ENCODE peak calls at places on chromosomes 16 and 17, in six cellular contexts. One of them, this sample, is unnamed.

GRCh38 chr16:57479043-57479421 is 7.3 kb downstream of the DOK4 start:
- DNase-seq in stimulated activated effector memory CD8-positive, alpha-beta T cell treated with anti-CD3 and anti-CD28 coated beads, Interleukin-12 subunit alpha, Interleukin-12 subunit beta, amount 100 ng/mL, for 72 hours: no peak
- DNase-seq in mesothelial cell of epicardium: no peak
- DNase-seq in frontal cortex: no peak
- DNase-seq in HEK293T: no peak
- DNase-seq in astrocyte of the spinal cord: no peak
- DNase-seq in this sample: no peak

GRCh38 chr17:30117548-30118155 is 1.0 kb downstream of the NSRP1 start:
- DNase-seq in stimulated activated effector memory CD8-positive, alpha-beta T cell treated with anti-CD3 and anti-CD28 coated beads, Interleukin-12 subunit alpha, Interleukin-12 subunit beta, amount 100 ng/mL, for 72 hours: no peak
- DNase-seq in astrocyte of the spinal cord: no peak
- DNase-seq in mesothelial cell of epicardium: no peak
- DNase-seq in frontal cortex: no peak
- DNase-seq in HEK293T: no peak
- DNase-seq in this sample: no peak

GRCh38 chr17:3754458-3755334 is 31.0 kb downstream of the HASPIN start:
- DNase-seq in astrocyte of the spinal cord: no peak
- DNase-seq in stimulated activated effector memory CD8-positive, alpha-beta T cell treated with anti-CD3 and anti-CD28 coated beads, Interleukin-12 subunit alpha, Interleukin-12 subunit beta, amount 100 ng/mL, for 72 hours: no peak
- DNase-seq in HEK293T: peak
- DNase-seq in frontal cortex: no peak
- DNase-seq in mesothelial cell of epicardium: peak
- DNase-seq in this sample: no peak

GRCh38 chr16:11913425-11914079 is 2.2 kb downstream of the GSPT1 start:
- DNase-seq in stimulated activated effector memory CD8-positive, alpha-beta T cell treated with anti-CD3 and anti-CD28 coated beads, Interleukin-12 subunit alpha, Interleukin-12 subunit beta, amount 100 ng/mL, for 72 hours: no peak
- DNase-seq in frontal cortex: no peak
- DNase-seq in HEK293T: no peak
- DNase-seq in mesothelial cell of epicardium: no peak
- DNase-seq in astrocyte of the spinal cord: no peak
- DNase-seq in this sample: no peak

GRCh38 chr16:69443809-69444611 is 19.6 kb downstream of the CYB5B start:
- DNase-seq in stimulated activated effector memory CD8-positive, alpha-beta T cell treated with anti-CD3 and anti-CD28 coated beads, Interleukin-12 subunit alpha, Interleukin-12 subunit beta, amount 100 ng/mL, for 72 hours: no peak
- DNase-seq in frontal cortex: no peak
- DNase-seq in mesothelial cell of epicardium: no peak
- DNase-seq in HEK293T: no peak
- DNase-seq in astrocyte of the spinal cord: peak
- DNase-seq in this sample: no peak

GRCh38 chr16:1458977-1459341 is 14.6 kb upstream of the CCDC154 start:
- DNase-seq in mesothelial cell of epicardium: no peak
- DNase-seq in HEK293T: no peak
- DNase-seq in astrocyte of the spinal cord: no peak
- DNase-seq in frontal cortex: no peak
- DNase-seq in stimulated activated effector memory CD8-positive, alpha-beta T cell treated with anti-CD3 and anti-CD28 coated beads, Interleukin-12 subunit alpha, Interleukin-12 subunit beta, amount 100 ng/mL, for 72 hours: no peak
- DNase-seq in this sample: no peak

GRCh38 chr17:12549499-12549901 is 116.2 kb upstream of the MYOCD start:
- DNase-seq in astrocyte of the spinal cord: peak
- DNase-seq in HEK293T: no peak
- DNase-seq in stimulated activated effector memory CD8-positive, alpha-beta T cell treated with anti-CD3 and anti-CD28 coated beads, Interleukin-12 subunit alpha, Interleukin-12 subunit beta, amount 100 ng/mL, for 72 hours: no peak
- DNase-seq in frontal cortex: no peak
- DNase-seq in mesothelial cell of epicardium: no peak
- DNase-seq in this sample: no peak

GRCh38 chr17:39239640-39240314 is 14.0 kb upstream of the STAC2 start:
- DNase-seq in mesothelial cell of epicardium: peak
- DNase-seq in HEK293T: peak
- DNase-seq in frontal cortex: no peak
- DNase-seq in stimulated activated effector memory CD8-positive, alpha-beta T cell treated with anti-CD3 and anti-CD28 coated beads, Interleukin-12 subunit alpha, Interleukin-12 subunit beta, amount 100 ng/mL, for 72 hours: peak
- DNase-seq in astrocyte of the spinal cord: no peak
- DNase-seq in this sample: no peak

GRCh38 chr16:84194470-84195200 is 3.7 kb downstream of the ADAD2 start:
- DNase-seq in astrocyte of the spinal cord: no peak
- DNase-seq in stimulated activated effector memory CD8-positive, alpha-beta T cell treated with anti-CD3 and anti-CD28 coated beads, Interleukin-12 subunit alpha, Interleukin-12 subunit beta, amount 100 ng/mL, for 72 hours: no peak
- DNase-seq in HEK293T: no peak
- DNase-seq in mesothelial cell of epicardium: no peak
- DNase-seq in frontal cortex: no peak
- DNase-seq in this sample: no peak

GRCh38 chr17:42720996-42721583 is 23.8 kb downstream of the EZH1 start:
- DNase-seq in stimulated activated effector memory CD8-positive, alpha-beta T cell treated with anti-CD3 and anti-CD28 coated beads, Interleukin-12 subunit alpha, Interleukin-12 subunit beta, amount 100 ng/mL, for 72 hours: no peak
- DNase-seq in mesothelial cell of epicardium: no peak
- DNase-seq in astrocyte of the spinal cord: peak
- DNase-seq in frontal cortex: peak
- DNase-seq in HEK293T: peak
- DNase-seq in this sample: no peak

GRCh38 chr16:13343981-13344380 is 442.6 kb downstream of the SHISA9 start:
- DNase-seq in mesothelial cell of epicardium: no peak
- DNase-seq in HEK293T: no peak
- DNase-seq in astrocyte of the spinal cord: no peak
- DNase-seq in frontal cortex: no peak
- DNase-seq in stimulated activated effector memory CD8-positive, alpha-beta T cell treated with anti-CD3 and anti-CD28 coated beads, Interleukin-12 subunit alpha, Interleukin-12 subunit beta, amount 100 ng/mL, for 72 hours: no peak
- DNase-seq in this sample: no peak

GRCh38 chr17:49203796-49204195 is 6.6 kb downstream of the GNGT2 start:
- DNase-seq in mesothelial cell of epicardium: no peak
- DNase-seq in astrocyte of the spinal cord: no peak
- DNase-seq in HEK293T: no peak
- DNase-seq in frontal cortex: no peak
- DNase-seq in stimulated activated effector memory CD8-positive, alpha-beta T cell treated with anti-CD3 and anti-CD28 coated beads, Interleukin-12 subunit alpha, Interleukin-12 subunit beta, amount 100 ng/mL, for 72 hours: no peak
- DNase-seq in this sample: no peak

GRCh38 chr16:68939921-68940320 is 96.6 kb downstream of the TANGO6 start:
- DNase-seq in stimulated activated effector memory CD8-positive, alpha-beta T cell treated with anti-CD3 and anti-CD28 coated beads, Interleukin-12 subunit alpha, Interleukin-12 subunit beta, amount 100 ng/mL, for 72 hours: no peak
- DNase-seq in mesothelial cell of epicardium: no peak
- DNase-seq in astrocyte of the spinal cord: no peak
- DNase-seq in HEK293T: no peak
- DNase-seq in frontal cortex: no peak
- DNase-seq in this sample: no peak

GRCh38 chr16:30112197-30113030 is 923 bp downstream of the GDPD3 start:
- DNase-seq in mesothelial cell of epicardium: no peak
- DNase-seq in stimulated activated effector memory CD8-positive, alpha-beta T cell treated with anti-CD3 and anti-CD28 coated beads, Interleukin-12 subunit alpha, Interleukin-12 subunit beta, amount 100 ng/mL, for 72 hours: peak
- DNase-seq in frontal cortex: peak
- DNase-seq in HEK293T: peak
- DNase-seq in astrocyte of the spinal cord: peak
- DNase-seq in this sample: no peak

GRCh38 chr17:13995856-13996635 is 73.3 kb upstream of the COX10 start:
- DNase-seq in HEK293T: no peak
- DNase-seq in mesothelial cell of epicardium: no peak
- DNase-seq in stimulated activated effector memory CD8-positive, alpha-beta T cell treated with anti-CD3 and anti-CD28 coated beads, Interleukin-12 subunit alpha, Interleukin-12 subunit beta, amount 100 ng/mL, for 72 hours: no peak
- DNase-seq in astrocyte of the spinal cord: no peak
- DNase-seq in frontal cortex: no peak
- DNase-seq in this sample: no peak

GRCh38 chr16:85365120-85365519 is 248.0 kb upstream of the GSE1 start:
- DNase-seq in mesothelial cell of epicardium: no peak
- DNase-seq in astrocyte of the spinal cord: no peak
- DNase-seq in frontal cortex: no peak
- DNase-seq in HEK293T: no peak
- DNase-seq in stimulated activated effector memory CD8-positive, alpha-beta T cell treated with anti-CD3 and anti-CD28 coated beads, Interleukin-12 subunit alpha, Interleukin-12 subunit beta, amount 100 ng/mL, for 72 hours: no peak
- DNase-seq in this sample: no peak

GRCh38 chr17:63426917-63427308 is 19.2 kb downstream of the CYB561 start:
- DNase-seq in mesothelial cell of epicardium: no peak
- DNase-seq in frontal cortex: no peak
- DNase-seq in stimulated activated effector memory CD8-positive, alpha-beta T cell treated with anti-CD3 and anti-CD28 coated beads, Interleukin-12 subunit alpha, Interleukin-12 subunit beta, amount 100 ng/mL, for 72 hours: no peak
- DNase-seq in HEK293T: no peak
- DNase-seq in astrocyte of the spinal cord: no peak
- DNase-seq in this sample: no peak

GRCh38 chr16:50878966-50879615 is 137.2 kb downstream of the CYLD start:
- DNase-seq in HEK293T: no peak
- DNase-seq in frontal cortex: no peak
- DNase-seq in astrocyte of the spinal cord: no peak
- DNase-seq in stimulated activated effector memory CD8-positive, alpha-beta T cell treated with anti-CD3 and anti-CD28 coated beads, Interleukin-12 subunit alpha, Interleukin-12 subunit beta, amount 100 ng/mL, for 72 hours: peak
- DNase-seq in mesothelial cell of epicardium: no peak
- DNase-seq in this sample: no peak

GRCh38 chr16:6018848-6019489 is 921.4 kb upstream of the EEF2KMT start:
- DNase-seq in frontal cortex: no peak
- DNase-seq in mesothelial cell of epicardium: no peak
- DNase-seq in HEK293T: no peak
- DNase-seq in stimulated activated effector memory CD8-positive, alpha-beta T cell treated with anti-CD3 and anti-CD28 coated beads, Interleukin-12 subunit alpha, Interleukin-12 subunit beta, amount 100 ng/mL, for 72 hours: no peak
- DNase-seq in astrocyte of the spinal cord: no peak
- DNase-seq in this sample: no peak

GRCh38 chr16:22190169-22191088 is 15.6 kb upstream of the EEF2K start:
- DNase-seq in stimulated activated effector memory CD8-positive, alpha-beta T cell treated with anti-CD3 and anti-CD28 coated beads, Interleukin-12 subunit alpha, Interleukin-12 subunit beta, amount 100 ng/mL, for 72 hours: peak
- DNase-seq in mesothelial cell of epicardium: peak
- DNase-seq in HEK293T: peak
- DNase-seq in astrocyte of the spinal cord: peak
- DNase-seq in frontal cortex: peak
- DNase-seq in this sample: peak

GRCh38 chr16:59604331-59604730 is 870.2 kb upstream of the GOT2 start:
- DNase-seq in astrocyte of the spinal cord: no peak
- DNase-seq in stimulated activated effector memory CD8-positive, alpha-beta T cell treated with anti-CD3 and anti-CD28 coated beads, Interleukin-12 subunit alpha, Interleukin-12 subunit beta, amount 100 ng/mL, for 72 hours: no peak
- DNase-seq in mesothelial cell of epicardium: no peak
- DNase-seq in frontal cortex: no peak
- DNase-seq in HEK293T: no peak
- DNase-seq in this sample: no peak

GRCh38 chr17:61127960-61128359 is 271.7 kb upstream of the TBX2 start:
- DNase-seq in frontal cortex: no peak
- DNase-seq in astrocyte of the spinal cord: no peak
- DNase-seq in stimulated activated effector memory CD8-positive, alpha-beta T cell treated with anti-CD3 and anti-CD28 coated beads, Interleukin-12 subunit alpha, Interleukin-12 subunit beta, amount 100 ng/mL, for 72 hours: no peak
- DNase-seq in HEK293T: no peak
- DNase-seq in mesothelial cell of epicardium: no peak
- DNase-seq in this sample: no peak

GRCh38 chr17:18056214-18056613 is 17.0 kb downstream of the GID4 start:
- DNase-seq in HEK293T: no peak
- DNase-seq in astrocyte of the spinal cord: no peak
- DNase-seq in frontal cortex: no peak
- DNase-seq in mesothelial cell of epicardium: no peak
- DNase-seq in stimulated activated effector memory CD8-positive, alpha-beta T cell treated with anti-CD3 and anti-CD28 coated beads, Interleukin-12 subunit alpha, Interleukin-12 subunit beta, amount 100 ng/mL, for 72 hours: no peak
- DNase-seq in this sample: no peak

GRCh38 chr17:31835984-31836383 is 23.1 kb downstream of the COPRS start:
- DNase-seq in mesothelial cell of epicardium: no peak
- DNase-seq in astrocyte of the spinal cord: no peak
- DNase-seq in stimulated activated effector memory CD8-positive, alpha-beta T cell treated with anti-CD3 and anti-CD28 coated beads, Interleukin-12 subunit alpha, Interleukin-12 subunit beta, amount 100 ng/mL, for 72 hours: no peak
- DNase-seq in frontal cortex: no peak
- DNase-seq in HEK293T: no peak
- DNase-seq in this sample: no peak

GRCh38 chr17:39094607-39095308 is 56.7 kb downstream of the PLXDC1 start:
- DNase-seq in frontal cortex: no peak
- DNase-seq in HEK293T: no peak
- DNase-seq in stimulated activated effector memory CD8-positive, alpha-beta T cell treated with anti-CD3 and anti-CD28 coated beads, Interleukin-12 subunit alpha, Interleukin-12 subunit beta, amount 100 ng/mL, for 72 hours: peak
- DNase-seq in astrocyte of the spinal cord: no peak
- DNase-seq in mesothelial cell of epicardium: no peak
- DNase-seq in this sample: no peak

GRCh38 chr17:34780438-34780837 is 180.8 kb downstream of the CCT6B start:
- DNase-seq in HEK293T: no peak
- DNase-seq in mesothelial cell of epicardium: no peak
- DNase-seq in stimulated activated effector memory CD8-positive, alpha-beta T cell treated with anti-CD3 and anti-CD28 coated beads, Interleukin-12 subunit alpha, Interleukin-12 subunit beta, amount 100 ng/mL, for 72 hours: no peak
- DNase-seq in astrocyte of the spinal cord: no peak
- DNase-seq in frontal cortex: no peak
- DNase-seq in this sample: no peak

GRCh38 chr16:85112364-85112763 is at the start of gene CIBAR2:
- DNase-seq in mesothelial cell of epicardium: no peak
- DNase-seq in frontal cortex: no peak
- DNase-seq in stimulated activated effector memory CD8-positive, alpha-beta T cell treated with anti-CD3 and anti-CD28 coated beads, Interleukin-12 subunit alpha, Interleukin-12 subunit beta, amount 100 ng/mL, for 72 hours: no peak
- DNase-seq in HEK293T: no peak
- DNase-seq in astrocyte of the spinal cord: no peak
- DNase-seq in this sample: no peak

GRCh38 chr16:74451951-74452758 is 30.9 kb upstream of the CLEC18B start:
- DNase-seq in mesothelial cell of epicardium: no peak
- DNase-seq in HEK293T: no peak
- DNase-seq in astrocyte of the spinal cord: no peak
- DNase-seq in frontal cortex: no peak
- DNase-seq in stimulated activated effector memory CD8-positive, alpha-beta T cell treated with anti-CD3 and anti-CD28 coated beads, Interleukin-12 subunit alpha, Interleukin-12 subunit beta, amount 100 ng/mL, for 72 hours: no peak
- DNase-seq in this sample: no peak

GRCh38 chr16:53537591-53537990 is 34.6 kb upstream of the AKTIP start:
- DNase-seq in astrocyte of the spinal cord: no peak
- DNase-seq in HEK293T: no peak
- DNase-seq in frontal cortex: no peak
- DNase-seq in mesothelial cell of epicardium: no peak
- DNase-seq in stimulated activated effector memory CD8-positive, alpha-beta T cell treated with anti-CD3 and anti-CD28 coated beads, Interleukin-12 subunit alpha, Interleukin-12 subunit beta, amount 100 ng/mL, for 72 hours: no peak
- DNase-seq in this sample: no peak

GRCh38 chr17:2083613-2084128 is 28.8 kb downstream of the HIC1 start:
- DNase-seq in HEK293T: no peak
- DNase-seq in mesothelial cell of epicardium: no peak
- DNase-seq in frontal cortex: no peak
- DNase-seq in astrocyte of the spinal cord: no peak
- DNase-seq in stimulated activated effector memory CD8-positive, alpha-beta T cell treated with anti-CD3 and anti-CD28 coated beads, Interleukin-12 subunit alpha, Interleukin-12 subunit beta, amount 100 ng/mL, for 72 hours: no peak
- DNase-seq in this sample: no peak

GRCh38 chr16:17305694-17306093 is 165.1 kb downstream of the XYLT1 start:
- DNase-seq in astrocyte of the spinal cord: no peak
- DNase-seq in HEK293T: no peak
- DNase-seq in frontal cortex: no peak
- DNase-seq in mesothelial cell of epicardium: no peak
- DNase-seq in stimulated activated effector memory CD8-positive, alpha-beta T cell treated with anti-CD3 and anti-CD28 coated beads, Interleukin-12 subunit alpha, Interleukin-12 subunit beta, amount 100 ng/mL, for 72 hours: peak
- DNase-seq in this sample: no peak

GRCh38 chr16:369275-369865 is 968 bp downstream of the MRPL28 start:
- DNase-seq in frontal cortex: no peak
- DNase-seq in stimulated activated effector memory CD8-positive, alpha-beta T cell treated with anti-CD3 and anti-CD28 coated beads, Interleukin-12 subunit alpha, Interleukin-12 subunit beta, amount 100 ng/mL, for 72 hours: no peak
- DNase-seq in mesothelial cell of epicardium: no peak
- DNase-seq in HEK293T: no peak
- DNase-seq in astrocyte of the spinal cord: no peak
- DNase-seq in this sample: no peak

GRCh38 chr17:56185491-56185890 is 32.2 kb downstream of the ANKFN1 start:
- DNase-seq in frontal cortex: no peak
- DNase-seq in stimulated activated effector memory CD8-positive, alpha-beta T cell treated with anti-CD3 and anti-CD28 coated beads, Interleukin-12 subunit alpha, Interleukin-12 subunit beta, amount 100 ng/mL, for 72 hours: no peak
- DNase-seq in HEK293T: no peak
- DNase-seq in astrocyte of the spinal cord: peak
- DNase-seq in mesothelial cell of epicardium: no peak
- DNase-seq in this sample: no peak

GRCh38 chr16:87132361-87133014 is 184.7 kb downstream of the C16orf95 start:
- DNase-seq in mesothelial cell of epicardium: peak
- DNase-seq in stimulated activated effector memory CD8-positive, alpha-beta T cell treated with anti-CD3 and anti-CD28 coated beads, Interleukin-12 subunit alpha, Interleukin-12 subunit beta, amount 100 ng/mL, for 72 hours: no peak
- DNase-seq in frontal cortex: no peak
- DNase-seq in HEK293T: no peak
- DNase-seq in astrocyte of the spinal cord: peak
- DNase-seq in this sample: peak

GRCh38 chr16:3625911-3626732 is 14.7 kb upstream of the SLX4 start:
- DNase-seq in HEK293T: no peak
- DNase-seq in mesothelial cell of epicardium: no peak
- DNase-seq in frontal cortex: no peak
- DNase-seq in stimulated activated effector memory CD8-positive, alpha-beta T cell treated with anti-CD3 and anti-CD28 coated beads, Interleukin-12 subunit alpha, Interleukin-12 subunit beta, amount 100 ng/mL, for 72 hours: no peak
- DNase-seq in astrocyte of the spinal cord: no peak
- DNase-seq in this sample: no peak

GRCh38 chr17:2347805-2348685 is 10.7 kb downstream of the SGSM2 start:
- DNase-seq in mesothelial cell of epicardium: no peak
- DNase-seq in stimulated activated effector memory CD8-positive, alpha-beta T cell treated with anti-CD3 and anti-CD28 coated beads, Interleukin-12 subunit alpha, Interleukin-12 subunit beta, amount 100 ng/mL, for 72 hours: no peak
- DNase-seq in HEK293T: peak
- DNase-seq in astrocyte of the spinal cord: peak
- DNase-seq in frontal cortex: peak
- DNase-seq in this sample: no peak

GRCh38 chr17:72089453-72089987 is 31.3 kb upstream of the SOX9 start:
- DNase-seq in astrocyte of the spinal cord: no peak
- DNase-seq in mesothelial cell of epicardium: no peak
- DNase-seq in HEK293T: no peak
- DNase-seq in frontal cortex: no peak
- DNase-seq in stimulated activated effector memory CD8-positive, alpha-beta T cell treated with anti-CD3 and anti-CD28 coated beads, Interleukin-12 subunit alpha, Interleukin-12 subunit beta, amount 100 ng/mL, for 72 hours: no peak
- DNase-seq in this sample: no peak

GRCh38 chr17:72602517-72603345 is 481.9 kb downstream of the SOX9 start:
- DNase-seq in frontal cortex: no peak
- DNase-seq in astrocyte of the spinal cord: peak
- DNase-seq in stimulated activated effector memory CD8-positive, alpha-beta T cell treated with anti-CD3 and anti-CD28 coated beads, Interleukin-12 subunit alpha, Interleukin-12 subunit beta, amount 100 ng/mL, for 72 hours: no peak
- DNase-seq in HEK293T: no peak
- DNase-seq in mesothelial cell of epicardium: no peak
- DNase-seq in this sample: no peak

This sample was measured in substantia nigra.